ENCODE peak calls at places on chromosomes 6 and 20, in four cellular contexts. One of them, this sample, is unnamed.

GRCh38 chr6:63644668-63645326 is 9.2 kb downstream of the PHF3 start:
- DNase-seq in BE2C: no peak
- DNase-seq in B cell: no peak
- DNase-seq in heart left ventricle: no peak
- DNase-seq in this sample: no peak

GRCh38 chr20:61558726-61559125 is 306.7 kb downstream of the CDH4 start:
- DNase-seq in heart left ventricle: no peak
- DNase-seq in BE2C: no peak
- DNase-seq in B cell: no peak
- DNase-seq in this sample: no peak

GRCh38 chr6:66429220-66429619 is 722.2 kb upstream of the EYS start:
- DNase-seq in B cell: no peak
- DNase-seq in BE2C: peak
- DNase-seq in heart left ventricle: no peak
- DNase-seq in this sample: no peak

GRCh38 chr6:33692078-33692759 is 19.3 kb downstream of the UQCC2 start:
- DNase-seq in BE2C: no peak
- DNase-seq in B cell: no peak
- DNase-seq in heart left ventricle: peak
- DNase-seq in this sample: no peak

GRCh38 chr6:16766043-16766521 is 4.8 kb upstream of the ATXN1 start:
- DNase-seq in B cell: no peak
- DNase-seq in heart left ventricle: no peak
- DNase-seq in BE2C: no peak
- DNase-seq in this sample: no peak

GRCh38 chr20:41150664-41151063 is 13.3 kb downstream of the PLCG1 start:
- DNase-seq in B cell: no peak
- DNase-seq in heart left ventricle: no peak
- DNase-seq in BE2C: no peak
- DNase-seq in this sample: no peak

GRCh38 chr20:58436868-58437645 is 48.0 kb downstream of the VAPB start:
- DNase-seq in heart left ventricle: no peak
- DNase-seq in BE2C: no peak
- DNase-seq in B cell: no peak
- DNase-seq in this sample: no peak

GRCh38 chr6:106469882-106470281 is 109.4 kb downstream of the CRYBG1 start:
- DNase-seq in B cell: no peak
- DNase-seq in heart left ventricle: no peak
- DNase-seq in BE2C: no peak
- DNase-seq in this sample: no peak

GRCh38 chr20:33796263-33796906 is 14.8 kb upstream of the CHMP4B start:
- DNase-seq in heart left ventricle: no peak
- DNase-seq in B cell: no peak
- DNase-seq in BE2C: no peak
- DNase-seq in this sample: no peak

GRCh38 chr6:50655848-50656453 is 57.4 kb upstream of the TFAP2D start:
- DNase-seq in B cell: no peak
- DNase-seq in BE2C: peak
- DNase-seq in heart left ventricle: no peak
- DNase-seq in this sample: no peak

GRCh38 chr6:138429731-138430130 is 25.7 kb downstream of the HEBP2 start:
- DNase-seq in heart left ventricle: no peak
- DNase-seq in B cell: no peak
- DNase-seq in BE2C: no peak
- DNase-seq in this sample: no peak

GRCh38 chr6:27139753-27140522 is 107.6 kb upstream of the PRSS16 start:
- DNase-seq in BE2C: peak
- DNase-seq in B cell: no peak
- DNase-seq in heart left ventricle: no peak
- DNase-seq in this sample: no peak

GRCh38 chr20:3811421-3812258 is 8.7 kb upstream of the AP5S1 start:
- DNase-seq in heart left ventricle: peak
- DNase-seq in BE2C: peak
- DNase-seq in B cell: peak
- DNase-seq in this sample: peak

GRCh38 chr20:48599748-48600469 is 227.9 kb downstream of the PREX1 start:
- DNase-seq in BE2C: peak
- DNase-seq in B cell: no peak
- DNase-seq in heart left ventricle: no peak
- DNase-seq in this sample: no peak

GRCh38 chr6:124742971-124743370 is 219.3 kb upstream of the RNF217 start:
- DNase-seq in BE2C: no peak
- DNase-seq in B cell: no peak
- DNase-seq in heart left ventricle: no peak
- DNase-seq in this sample: no peak

GRCh38 chr6:163415620-163416379 is 1.3 kb downstream of the QKI start:
- DNase-seq in B cell: peak
- DNase-seq in BE2C: peak
- DNase-seq in heart left ventricle: peak
- DNase-seq in this sample: peak

GRCh38 chr6:151723152-151723551 is 84.3 kb upstream of the ESR1 start:
- DNase-seq in B cell: no peak
- DNase-seq in BE2C: no peak
- DNase-seq in heart left ventricle: no peak
- DNase-seq in this sample: no peak

GRCh38 chr6:92008757-92009502 is 1410.4 kb downstream of the EPHA7 start:
- DNase-seq in heart left ventricle: no peak
- DNase-seq in B cell: no peak
- DNase-seq in BE2C: no peak
- DNase-seq in this sample: no peak

GRCh38 chr20:53966774-53967398 is 103.5 kb downstream of the BCAS1 start:
- DNase-seq in B cell: no peak
- DNase-seq in BE2C: no peak
- DNase-seq in heart left ventricle: no peak
- DNase-seq in this sample: no peak

GRCh38 chr6:71721642-71722041 is 164.7 kb upstream of the RIMS1 start:
- DNase-seq in B cell: no peak
- DNase-seq in heart left ventricle: no peak
- DNase-seq in BE2C: no peak
- DNase-seq in this sample: no peak

DNA sequence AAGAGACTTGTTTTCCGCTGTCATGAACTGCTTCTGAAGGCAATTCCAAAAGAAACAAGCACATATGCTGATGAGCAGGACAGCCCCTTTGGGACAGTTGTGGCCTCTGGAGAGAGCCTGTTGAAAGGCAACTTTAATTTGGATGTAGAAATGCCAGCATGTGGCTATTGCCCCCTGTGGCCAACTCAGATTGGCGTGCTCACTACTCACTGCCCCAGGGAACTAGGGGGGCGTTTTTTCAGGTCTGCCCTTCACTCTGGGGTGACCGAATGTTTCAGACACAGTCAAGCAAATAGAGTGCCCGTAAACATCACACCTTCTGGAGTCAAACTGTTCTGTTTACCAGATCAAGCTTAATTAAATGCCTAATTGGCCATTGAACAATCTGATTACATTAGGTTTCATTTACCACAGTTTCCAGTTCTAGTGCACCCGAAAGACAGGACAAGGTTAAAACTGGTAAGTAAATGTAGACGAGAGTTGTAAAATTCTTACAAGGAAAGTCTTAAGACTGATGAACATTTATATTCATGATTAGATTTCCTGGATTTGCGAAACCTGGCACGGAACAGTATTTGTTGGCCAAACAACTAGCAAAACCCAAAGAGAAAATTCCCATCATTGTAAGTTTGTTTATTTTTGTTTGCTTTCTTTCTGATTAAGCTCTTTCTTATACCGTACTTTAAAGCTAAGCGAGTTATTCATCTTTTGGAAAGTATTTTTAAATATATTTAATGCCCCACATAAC is 75.9 kb upstream of the SYNJ2 start:
- DNase-seq in heart left ventricle: no peak
- DNase-seq in B cell: no peak
- DNase-seq in BE2C: no peak
- DNase-seq in this sample: peak
- TF ChIP-seq CTCF in heart left ventricle: no peak
- TF ChIP-seq CTCF in B cell: no peak
- TF ChIP-seq CTCF in BE2C: peak
- TF ChIP-seq CTCF in this sample: no peak

GRCh38 chr20:208937-209566 is 18.0 kb upstream of the DEFB129 start:
- DNase-seq in BE2C: peak
- DNase-seq in heart left ventricle: no peak
- DNase-seq in B cell: peak
- DNase-seq in this sample: no peak
- TF ChIP-seq CTCF in BE2C: peak
- TF ChIP-seq CTCF in heart left ventricle: peak
- TF ChIP-seq CTCF in B cell: peak
- TF ChIP-seq CTCF in this sample: peak

DNA sequence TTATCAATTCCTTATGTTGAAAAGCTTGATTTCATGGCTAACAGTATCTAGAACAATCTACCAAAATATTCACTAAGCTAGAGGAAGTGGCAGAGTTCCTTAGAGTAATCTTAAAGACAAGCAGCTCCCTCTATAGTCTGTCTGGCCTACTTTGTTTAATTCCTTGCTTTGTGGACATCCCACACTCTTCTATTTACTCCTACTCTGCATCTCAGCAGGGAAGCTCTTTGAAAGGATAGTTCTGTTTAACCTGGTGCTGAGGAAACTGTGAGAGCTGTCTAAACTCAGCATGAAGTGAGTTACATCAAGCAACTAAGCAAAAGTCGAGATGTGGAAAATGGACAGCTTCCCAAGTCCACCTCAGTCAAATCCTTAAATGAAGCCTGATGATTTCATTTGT is 4.3 kb downstream of the REV3L start:
- DNase-seq in heart left ventricle: no peak
- DNase-seq in B cell: peak
- DNase-seq in BE2C: no peak
- DNase-seq in this sample: no peak
- TF ChIP-seq CTCF in heart left ventricle: no peak
- TF ChIP-seq CTCF in B cell: peak
- TF ChIP-seq CTCF in BE2C: peak
- TF ChIP-seq CTCF in this sample: no peak

DNA sequence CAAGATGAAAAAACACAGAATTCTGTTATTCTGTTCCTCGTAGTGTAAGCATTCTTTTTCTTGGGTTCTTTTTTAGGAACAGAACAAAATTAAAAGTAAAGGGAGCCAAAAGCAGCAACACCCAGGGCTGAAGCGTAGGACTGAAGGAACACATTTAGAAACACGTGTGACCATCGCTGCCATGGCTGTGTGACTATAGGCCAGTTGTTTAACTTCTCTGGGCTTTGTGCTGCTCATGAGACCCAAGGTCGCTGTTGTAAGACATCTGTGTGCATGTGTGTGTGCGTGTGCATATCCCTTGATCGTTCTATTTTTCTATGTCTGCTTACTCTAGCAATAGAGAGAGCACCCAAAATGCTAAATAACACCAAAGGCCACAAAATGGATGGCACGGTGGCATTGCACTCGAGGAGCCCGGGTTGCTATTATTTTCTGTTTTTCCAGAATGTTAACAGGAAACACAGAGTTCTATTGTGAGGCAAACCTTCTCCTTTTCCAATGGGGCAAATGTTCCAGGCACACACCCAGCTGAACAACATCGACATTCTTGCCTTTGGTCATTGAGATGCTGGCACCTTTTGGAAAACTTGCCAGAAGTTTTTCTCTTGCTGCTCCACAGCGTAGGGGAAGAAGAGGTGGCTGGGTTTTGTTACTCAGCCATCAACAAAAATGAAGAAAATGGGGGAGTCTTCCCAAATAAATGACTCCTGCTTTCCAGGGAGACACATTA is 267.8 kb upstream of the ECI2 start:
- DNase-seq in heart left ventricle: no peak
- DNase-seq in B cell: no peak
- DNase-seq in BE2C: no peak
- DNase-seq in this sample: no peak
- TF ChIP-seq CTCF in heart left ventricle: no peak
- TF ChIP-seq CTCF in B cell: no peak
- TF ChIP-seq CTCF in BE2C: no peak
- TF ChIP-seq CTCF in this sample: no peak

GRCh38 chr6:24257282-24257681 is 100.6 kb downstream of the DCDC2 start:
- DNase-seq in BE2C: no peak
- DNase-seq in heart left ventricle: no peak
- DNase-seq in B cell: no peak
- DNase-seq in this sample: no peak
- TF ChIP-seq CTCF in BE2C: peak
- TF ChIP-seq CTCF in heart left ventricle: no peak
- TF ChIP-seq CTCF in B cell: no peak
- TF ChIP-seq CTCF in this sample: no peak

GRCh38 chr6:166987930-166988329 is 11.3 kb upstream of the CEP43 start:
- DNase-seq in B cell: no peak
- DNase-seq in BE2C: no peak
- DNase-seq in heart left ventricle: no peak
- DNase-seq in this sample: no peak

GRCh38 chr6:166987448-166987847 is 11.7 kb upstream of the CEP43 start:
- DNase-seq in B cell: no peak
- DNase-seq in BE2C: no peak
- DNase-seq in heart left ventricle: no peak
- DNase-seq in this sample: no peak

GRCh38 chr6:166988674-166989201 is 10.5 kb upstream of the CEP43 start:
- DNase-seq in heart left ventricle: no peak
- DNase-seq in B cell: no peak
- DNase-seq in BE2C: no peak
- DNase-seq in this sample: no peak

DNA sequence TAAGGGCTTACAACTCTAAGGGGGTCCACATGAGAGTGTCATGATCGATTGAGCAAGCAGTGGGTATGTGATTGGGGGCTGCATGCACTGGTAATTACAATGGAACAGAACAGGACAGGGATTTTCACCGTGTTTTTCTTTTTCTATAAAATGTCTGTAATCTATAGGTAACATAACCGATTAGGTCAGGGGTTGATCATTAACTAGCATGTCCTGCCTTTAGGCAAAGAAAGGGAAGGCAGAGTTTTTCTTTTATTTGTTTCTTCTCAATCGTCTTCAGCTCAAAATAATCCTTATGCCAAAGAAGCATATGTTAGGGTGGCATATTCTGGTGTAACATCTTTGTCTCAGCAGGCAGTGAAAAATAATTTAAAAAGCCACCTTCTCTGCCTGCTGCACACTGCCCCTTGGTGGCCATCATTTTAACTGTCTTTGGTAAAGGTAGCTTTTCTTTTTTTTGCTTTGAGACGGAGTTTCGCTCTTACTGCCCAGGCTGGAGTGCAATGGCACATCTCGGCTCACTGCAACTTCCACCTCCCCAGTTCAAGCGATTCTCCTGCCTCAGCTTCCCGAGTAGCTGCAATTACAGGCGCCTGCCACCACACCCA is 9.7 kb upstream of the CEP43 start:
- DNase-seq in BE2C: peak
- DNase-seq in heart left ventricle: no peak
- DNase-seq in B cell: no peak
- DNase-seq in this sample: no peak
- TF ChIP-seq CTCF in BE2C: peak
- TF ChIP-seq CTCF in heart left ventricle: peak
- TF ChIP-seq CTCF in B cell: peak
- TF ChIP-seq CTCF in this sample: peak

GRCh38 chr20:9626357-9626756 is 112.0 kb downstream of the LAMP5 start:
- DNase-seq in BE2C: no peak
- DNase-seq in B cell: no peak
- DNase-seq in heart left ventricle: no peak
- DNase-seq in this sample: no peak
- TF ChIP-seq CTCF in BE2C: no peak
- TF ChIP-seq CTCF in B cell: no peak
- TF ChIP-seq CTCF in heart left ventricle: no peak
- TF ChIP-seq CTCF in this sample: no peak

DNA sequence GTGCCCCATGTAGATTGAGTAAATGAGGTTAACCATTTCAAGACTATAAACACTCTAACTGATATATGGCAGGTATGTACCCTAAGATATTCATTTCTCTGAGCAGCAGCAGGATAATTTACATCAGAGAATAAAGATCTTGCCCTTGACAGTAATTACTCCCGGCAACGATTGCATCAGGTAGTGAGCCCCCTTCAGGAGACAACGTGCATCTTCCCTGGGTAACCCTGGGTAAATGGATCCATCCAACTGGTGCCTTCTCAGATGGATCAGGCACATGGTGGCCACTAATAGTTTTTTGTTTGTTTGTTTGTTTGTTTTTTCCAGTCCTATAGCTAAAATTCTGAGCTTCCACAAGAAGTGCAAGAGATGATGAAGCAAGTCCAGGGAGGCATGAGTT is 469.4 kb upstream of the SLC35B3 start:
- DNase-seq in heart left ventricle: no peak
- DNase-seq in B cell: no peak
- DNase-seq in BE2C: peak
- DNase-seq in this sample: peak
- TF ChIP-seq CTCF in heart left ventricle: no peak
- TF ChIP-seq CTCF in B cell: no peak
- TF ChIP-seq CTCF in BE2C: peak
- TF ChIP-seq CTCF in this sample: peak

This sample was measured in glutamatergic neuron.